ENCODE peak calls at places on chromosomes 1 and 21, in four cellular contexts. One of them, this sample, is unnamed.

GRCh38 chr1:21220815-21221214 is 44.1 kb upstream of the EIF4G3 start:
- DNase-seq in CD8-positive, alpha-beta T cell: no peak
- DNase-seq in aorta: no peak
- DNase-seq in left ventricle myocardium inferior: no peak
- DNase-seq in this sample: no peak

GRCh38 chr21:33762798-33763572 is 120.7 kb downstream of the ITSN1 start:
- DNase-seq in CD8-positive, alpha-beta T cell: no peak
- DNase-seq in aorta: no peak
- DNase-seq in left ventricle myocardium inferior: no peak
- DNase-seq in this sample: no peak

GRCh38 chr1:229430761-229431269 is 3.1 kb downstream of the ACTA1 start:
- DNase-seq in CD8-positive, alpha-beta T cell: peak; percentile 61
- DNase-seq in aorta: peak; percentile 88
- DNase-seq in left ventricle myocardium inferior: peak; percentile 69
- DNase-seq in this sample: no peak

GRCh38 chr1:15684468-15685283 is 556 bp downstream of the PLEKHM2 start:
- DNase-seq in CD8-positive, alpha-beta T cell: peak; percentile 55
- DNase-seq in aorta: peak; percentile 82
- DNase-seq in left ventricle myocardium inferior: peak; percentile 42
- DNase-seq in this sample: peak; percentile 29

GRCh38 chr1:156104861-156105546 is 9.5 kb upstream of the LMNA start:
- DNase-seq in CD8-positive, alpha-beta T cell: no peak
- DNase-seq in aorta: peak; percentile 82
- DNase-seq in left ventricle myocardium inferior: no peak
- DNase-seq in this sample: no peak

GRCh38 chr1:232980336-232980978 is 30.0 kb downstream of the NTPCR start:
- DNase-seq in CD8-positive, alpha-beta T cell: no peak
- DNase-seq in aorta: no peak
- DNase-seq in left ventricle myocardium inferior: no peak
- DNase-seq in this sample: no peak

GRCh38 chr1:73593804-73594203 is 604.2 kb downstream of the LRRIQ3 start:
- DNase-seq in CD8-positive, alpha-beta T cell: no peak
- DNase-seq in aorta: no peak
- DNase-seq in left ventricle myocardium inferior: no peak
- DNase-seq in this sample: no peak

GRCh38 chr1:162736633-162737067 is 53.9 kb upstream of the HSD17B7 start:
- DNase-seq in CD8-positive, alpha-beta T cell: no peak
- DNase-seq in aorta: no peak
- DNase-seq in left ventricle myocardium inferior: no peak
- DNase-seq in this sample: no peak

GRCh38 chr1:205037539-205037938 is 5.5 kb upstream of the CNTN2 start:
- DNase-seq in CD8-positive, alpha-beta T cell: no peak
- DNase-seq in aorta: no peak
- DNase-seq in left ventricle myocardium inferior: no peak
- DNase-seq in this sample: no peak

GRCh38 chr1:44827197-44828002 is 15.7 kb downstream of the PTCH2 start:
- DNase-seq in CD8-positive, alpha-beta T cell: no peak
- DNase-seq in aorta: peak; percentile 73
- DNase-seq in left ventricle myocardium inferior: no peak
- DNase-seq in this sample: no peak

GRCh38 chr1:178781549-178781948 is 56.5 kb downstream of the RALGPS2 start:
- DNase-seq in CD8-positive, alpha-beta T cell: no peak
- DNase-seq in aorta: no peak
- DNase-seq in left ventricle myocardium inferior: no peak
- DNase-seq in this sample: no peak

GRCh38 chr1:205604825-205605544 is 26.8 kb downstream of the ELK4 start:
- DNase-seq in CD8-positive, alpha-beta T cell: peak; percentile 21
- DNase-seq in aorta: no peak
- DNase-seq in left ventricle myocardium inferior: no peak
- DNase-seq in this sample: no peak

GRCh38 chr1:222618001-222618879 is at the start of gene MIA3:
- DNase-seq in CD8-positive, alpha-beta T cell: peak; percentile 64
- DNase-seq in aorta: peak; percentile 93
- DNase-seq in left ventricle myocardium inferior: peak; percentile 15
- DNase-seq in this sample: peak; percentile 74

GRCh38 chr1:233993651-233994050 is 89.2 kb downstream of the SLC35F3 start:
- DNase-seq in CD8-positive, alpha-beta T cell: no peak
- DNase-seq in aorta: no peak
- DNase-seq in left ventricle myocardium inferior: no peak
- DNase-seq in this sample: no peak

GRCh38 chr1:223474804-223475203 is 81.6 kb downstream of the CCDC185 start:
- DNase-seq in CD8-positive, alpha-beta T cell: no peak
- DNase-seq in aorta: no peak
- DNase-seq in left ventricle myocardium inferior: no peak
- DNase-seq in this sample: no peak

GRCh38 chr1:48878191-48878940 is 101.7 kb upstream of the BEND5 start:
- DNase-seq in CD8-positive, alpha-beta T cell: no peak
- DNase-seq in aorta: no peak
- DNase-seq in left ventricle myocardium inferior: no peak
- DNase-seq in this sample: no peak

GRCh38 chr1:215114154-215114933 is 31.8 kb downstream of the KCNK2 start:
- DNase-seq in CD8-positive, alpha-beta T cell: no peak
- DNase-seq in aorta: no peak
- DNase-seq in left ventricle myocardium inferior: no peak
- DNase-seq in this sample: no peak

GRCh38 chr1:153962088-153963029 is 978 bp downstream of the SLC39A1 start:
- DNase-seq in CD8-positive, alpha-beta T cell: no peak
- DNase-seq in aorta: no peak
- DNase-seq in left ventricle myocardium inferior: no peak
- DNase-seq in this sample: no peak

GRCh38 chr1:112674986-112675727 is 698 bp downstream of the MOV10 start:
- DNase-seq in CD8-positive, alpha-beta T cell: peak; percentile 68
- DNase-seq in aorta: peak; percentile 88
- DNase-seq in left ventricle myocardium inferior: peak; percentile 49
- DNase-seq in this sample: peak; percentile 62

GRCh38 chr1:109980324-109981127 is 4.0 kb upstream of the AHCYL1 start:
- DNase-seq in CD8-positive, alpha-beta T cell: no peak
- DNase-seq in aorta: no peak
- DNase-seq in left ventricle myocardium inferior: no peak
- DNase-seq in this sample: no peak

GRCh38 chr1:74280642-74281396 is 45.6 kb downstream of the TNNI3K start:
- DNase-seq in CD8-positive, alpha-beta T cell: no peak
- DNase-seq in aorta: no peak
- DNase-seq in left ventricle myocardium inferior: no peak
- DNase-seq in this sample: no peak

GRCh38 chr1:239976130-239976968 is 115.3 kb upstream of the FMN2 start:
- DNase-seq in CD8-positive, alpha-beta T cell: no peak
- DNase-seq in aorta: no peak
- DNase-seq in left ventricle myocardium inferior: no peak
- DNase-seq in this sample: peak; percentile 58

GRCh38 chr1:89757532-89757931 is 63.3 kb upstream of the LRRC8D start:
- DNase-seq in CD8-positive, alpha-beta T cell: peak; percentile 73
- DNase-seq in aorta: no peak
- DNase-seq in left ventricle myocardium inferior: peak; percentile 41
- DNase-seq in this sample: no peak

GRCh38 chr1:109650609-109651008 is 5.3 kb upstream of the GSTM4 start:
- DNase-seq in CD8-positive, alpha-beta T cell: no peak
- DNase-seq in aorta: no peak
- DNase-seq in left ventricle myocardium inferior: no peak
- DNase-seq in this sample: no peak

GRCh38 chr1:193448682-193449461 is 262.5 kb upstream of the B3GALT2 start:
- DNase-seq in CD8-positive, alpha-beta T cell: no peak
- DNase-seq in aorta: no peak
- DNase-seq in left ventricle myocardium inferior: no peak
- DNase-seq in this sample: peak; percentile 49

GRCh38 chr1:150562384-150563339 is 13.5 kb downstream of the ADAMTSL4 start:
- DNase-seq in CD8-positive, alpha-beta T cell: peak; percentile 67
- DNase-seq in aorta: peak; percentile 74
- DNase-seq in left ventricle myocardium inferior: no peak
- DNase-seq in this sample: peak; percentile 47

GRCh38 chr1:30005972-30006619 is 717.3 kb downstream of the MATN1 start:
- DNase-seq in CD8-positive, alpha-beta T cell: no peak
- DNase-seq in aorta: no peak
- DNase-seq in left ventricle myocardium inferior: no peak
- DNase-seq in this sample: no peak

GRCh38 chr1:112719706-112720105 is 4.6 kb upstream of the PPM1J start:
- DNase-seq in CD8-positive, alpha-beta T cell: no peak
- DNase-seq in aorta: no peak
- DNase-seq in left ventricle myocardium inferior: no peak
- DNase-seq in this sample: no peak

GRCh38 chr1:156870734-156871133 is 10.1 kb downstream of the NTRK1 start:
- DNase-seq in CD8-positive, alpha-beta T cell: no peak
- DNase-seq in aorta: no peak
- DNase-seq in left ventricle myocardium inferior: no peak
- DNase-seq in this sample: no peak

GRCh38 chr1:232471250-232471649 is 158.7 kb downstream of the SIPA1L2 start:
- DNase-seq in CD8-positive, alpha-beta T cell: no peak
- DNase-seq in aorta: no peak
- DNase-seq in left ventricle myocardium inferior: no peak
- DNase-seq in this sample: no peak

GRCh38 chr1:218933526-218933925 is 240.2 kb upstream of the LYPLAL1 start:
- DNase-seq in CD8-positive, alpha-beta T cell: no peak
- DNase-seq in aorta: no peak
- DNase-seq in left ventricle myocardium inferior: no peak
- DNase-seq in this sample: no peak

GRCh38 chr1:208179303-208179702 is 64.9 kb downstream of the PLXNA2 start:
- DNase-seq in CD8-positive, alpha-beta T cell: no peak
- DNase-seq in aorta: no peak
- DNase-seq in left ventricle myocardium inferior: no peak
- DNase-seq in this sample: no peak

GRCh38 chr1:74674278-74675048 is 871 bp upstream of the ERICH3 start:
- DNase-seq in CD8-positive, alpha-beta T cell: no peak
- DNase-seq in aorta: no peak
- DNase-seq in left ventricle myocardium inferior: no peak
- DNase-seq in this sample: no peak

GRCh38 chr1:63836830-63837229 is 63.0 kb downstream of the ROR1 start:
- DNase-seq in CD8-positive, alpha-beta T cell: no peak
- DNase-seq in aorta: no peak
- DNase-seq in left ventricle myocardium inferior: no peak
- DNase-seq in this sample: no peak

GRCh38 chr1:112960381-112960780 is 4.4 kb upstream of the SLC16A1 start:
- DNase-seq in CD8-positive, alpha-beta T cell: no peak
- DNase-seq in aorta: no peak
- DNase-seq in left ventricle myocardium inferior: no peak
- DNase-seq in this sample: no peak

GRCh38 chr1:13528320-13528719 is 14.5 kb upstream of the LRRC38 start:
- DNase-seq in CD8-positive, alpha-beta T cell: no peak
- DNase-seq in aorta: no peak
- DNase-seq in left ventricle myocardium inferior: no peak
- DNase-seq in this sample: no peak

GRCh38 chr1:29282924-29283803 is 46.8 kb downstream of the PTPRU start:
- DNase-seq in CD8-positive, alpha-beta T cell: no peak
- DNase-seq in aorta: no peak
- DNase-seq in left ventricle myocardium inferior: no peak
- DNase-seq in this sample: no peak

GRCh38 chr1:200266871-200267270 is 143.0 kb downstream of the ZNF281 start:
- DNase-seq in CD8-positive, alpha-beta T cell: no peak
- DNase-seq in aorta: no peak
- DNase-seq in left ventricle myocardium inferior: no peak
- DNase-seq in this sample: no peak
- H3K4me3 ChIP-seq in CD8-positive, alpha-beta T cell: no peak overlapping the region
- H3K4me3 ChIP-seq in aorta: no peak overlapping the region
- H3K4me3 ChIP-seq in left ventricle myocardium inferior: no peak overlapping the region
- H3K4me3 ChIP-seq in this sample: no peak overlapping the region

GRCh38 chr1:201399018-201399351 is at the start of gene LAD1:
- DNase-seq in CD8-positive, alpha-beta T cell: no peak
- DNase-seq in aorta: no peak
- DNase-seq in left ventricle myocardium inferior: no peak
- DNase-seq in this sample: no peak

GRCh38 chr1:201396859-201397464 is 2.2 kb downstream of the LAD1 start:
- DNase-seq in CD8-positive, alpha-beta T cell: no peak
- DNase-seq in aorta: no peak
- DNase-seq in left ventricle myocardium inferior: no peak
- DNase-seq in this sample: no peak

GRCh38 chr1:201395936-201396335 is 3.2 kb downstream of the LAD1 start:
- DNase-seq in CD8-positive, alpha-beta T cell: no peak
- DNase-seq in aorta: no peak
- DNase-seq in left ventricle myocardium inferior: no peak
- DNase-seq in this sample: no peak

GRCh38 chr1:201399352-201400126 is 415 bp upstream of the LAD1 start:
- DNase-seq in CD8-positive, alpha-beta T cell: no peak
- DNase-seq in aorta: no peak
- DNase-seq in left ventricle myocardium inferior: no peak
- DNase-seq in this sample: no peak

DNA sequence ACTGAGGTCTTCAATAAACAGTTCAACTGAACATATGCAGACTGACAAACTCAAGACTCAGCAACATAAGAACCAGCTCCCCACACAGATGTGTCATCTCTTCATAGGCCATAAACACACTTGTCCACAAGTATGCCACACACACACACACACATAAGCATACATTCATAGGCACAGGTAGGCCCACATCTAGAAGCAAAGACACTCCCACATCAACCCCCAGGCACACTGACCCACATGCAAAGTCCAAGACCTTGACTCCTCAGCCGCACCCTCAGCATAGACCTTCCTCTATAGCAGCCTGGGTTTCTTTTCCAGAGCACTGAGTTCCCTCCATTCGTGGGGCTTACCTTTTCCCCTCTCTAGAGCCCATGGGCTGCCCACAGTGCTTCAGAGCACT is 1.4 kb downstream of the LAD1 start:
- DNase-seq in CD8-positive, alpha-beta T cell: no peak
- DNase-seq in aorta: no peak
- DNase-seq in left ventricle myocardium inferior: no peak
- DNase-seq in this sample: no peak
- H3K4me3 ChIP-seq in CD8-positive, alpha-beta T cell: no peak overlapping the region
- H3K4me3 ChIP-seq in aorta: no peak overlapping the region
- H3K4me3 ChIP-seq in left ventricle myocardium inferior: no peak overlapping the region
- H3K4me3 ChIP-seq in this sample: no peak overlapping the region

GRCh38 chr1:177181631-177182291 is 11.0 kb downstream of the BRINP2 start:
- DNase-seq in CD8-positive, alpha-beta T cell: no peak
- DNase-seq in aorta: peak; percentile 85
- DNase-seq in left ventricle myocardium inferior: peak; percentile 47
- DNase-seq in this sample: peak; percentile 0

GRCh38 chr1:177183801-177184200 is 13.0 kb downstream of the BRINP2 start:
- DNase-seq in CD8-positive, alpha-beta T cell: no peak
- DNase-seq in aorta: no peak
- DNase-seq in left ventricle myocardium inferior: no peak
- DNase-seq in this sample: no peak

GRCh38 chr1:177185209-177185608 is 14.5 kb downstream of the BRINP2 start:
- DNase-seq in CD8-positive, alpha-beta T cell: no peak
- DNase-seq in aorta: no peak
- DNase-seq in left ventricle myocardium inferior: no peak
- DNase-seq in this sample: no peak

GRCh38 chr1:177181280-177181630 is 10.5 kb downstream of the BRINP2 start:
- DNase-seq in CD8-positive, alpha-beta T cell: no peak
- DNase-seq in aorta: peak; percentile 72
- DNase-seq in left ventricle myocardium inferior: no peak
- DNase-seq in this sample: no peak
- H3K4me3 ChIP-seq in CD8-positive, alpha-beta T cell: no peak overlapping the region
- H3K4me3 ChIP-seq in aorta: no peak overlapping the region
- H3K4me3 ChIP-seq in left ventricle myocardium inferior: peak overlapping the region; percentile 42
- H3K4me3 ChIP-seq in this sample: no peak overlapping the region

GRCh38 chr1:34166191-34167090 is 1.4 kb upstream of the CSMD2 start:
- DNase-seq in CD8-positive, alpha-beta T cell: no peak
- DNase-seq in aorta: peak; percentile 81
- DNase-seq in left ventricle myocardium inferior: no peak
- DNase-seq in this sample: no peak

GRCh38 chr1:34163792-34164509 is 1.1 kb downstream of the CSMD2 start:
- DNase-seq in CD8-positive, alpha-beta T cell: no peak
- DNase-seq in aorta: peak; percentile 76
- DNase-seq in left ventricle myocardium inferior: no peak
- DNase-seq in this sample: no peak

GRCh38 chr1:34164510-34165381 is at the start of gene CSMD2:
- DNase-seq in CD8-positive, alpha-beta T cell: no peak
- DNase-seq in aorta: peak; percentile 90
- DNase-seq in left ventricle myocardium inferior: peak; percentile 18
- DNase-seq in this sample: no peak

GRCh38 chr1:34165422-34165921 is 442 bp upstream of the CSMD2 start:
- DNase-seq in CD8-positive, alpha-beta T cell: no peak
- DNase-seq in aorta: no peak
- DNase-seq in left ventricle myocardium inferior: no peak
- DNase-seq in this sample: no peak

GRCh38 chr1:34162852-34163766 is 1.9 kb downstream of the CSMD2 start:
- DNase-seq in CD8-positive, alpha-beta T cell: no peak
- DNase-seq in aorta: peak; percentile 93
- DNase-seq in left ventricle myocardium inferior: peak; percentile 59
- DNase-seq in this sample: no peak
- H3K4me3 ChIP-seq in CD8-positive, alpha-beta T cell: no peak overlapping the region
- H3K4me3 ChIP-seq in aorta: peak overlapping the region; percentile 51
- H3K4me3 ChIP-seq in left ventricle myocardium inferior: peak overlapping the region; percentile 60
- H3K4me3 ChIP-seq in this sample: no peak overlapping the region